ENCODE peak calls at places on chromosome 3, in four cellular contexts. One of them, this sample, is unnamed.

GRCh38 chr3:17420668-17421067 is 321.8 kb downstream of the TBC1D5 start:
- DNase-seq in neuronal stem cell: no peak
- DNase-seq in epithelial cell of prostate: no peak
- DNase-seq in effector memory CD4-positive, alpha-beta T cell: no peak
- DNase-seq in this sample: no peak

GRCh38 chr3:149004622-149005021 is 13.3 kb downstream of the GYG1 start:
- DNase-seq in neuronal stem cell: no peak
- DNase-seq in epithelial cell of prostate: no peak
- DNase-seq in effector memory CD4-positive, alpha-beta T cell: no peak
- DNase-seq in this sample: no peak

GRCh38 chr3:195889843-195890407 is 18.4 kb downstream of the TNK2 start:
- DNase-seq in neuronal stem cell: no peak
- DNase-seq in epithelial cell of prostate: no peak
- DNase-seq in effector memory CD4-positive, alpha-beta T cell: no peak
- DNase-seq in this sample: peak

GRCh38 chr3:69014022-69014580 is 617 bp upstream of the EOGT start:
- DNase-seq in neuronal stem cell: no peak
- DNase-seq in epithelial cell of prostate: no peak
- DNase-seq in effector memory CD4-positive, alpha-beta T cell: no peak
- DNase-seq in this sample: no peak

GRCh38 chr3:156553705-156554356 is 1.1 kb downstream of the SSR3 start:
- DNase-seq in neuronal stem cell: no peak
- DNase-seq in epithelial cell of prostate: no peak
- DNase-seq in effector memory CD4-positive, alpha-beta T cell: no peak
- DNase-seq in this sample: no peak

GRCh38 chr3:46393554-46394434 is 13.1 kb downstream of the CCR5AS start:
- DNase-seq in neuronal stem cell: no peak
- DNase-seq in epithelial cell of prostate: no peak
- DNase-seq in effector memory CD4-positive, alpha-beta T cell: no peak
- DNase-seq in this sample: peak

GRCh38 chr3:70249509-70250160 is 62.8 kb downstream of the MDFIC2 start:
- DNase-seq in neuronal stem cell: no peak
- DNase-seq in epithelial cell of prostate: no peak
- DNase-seq in effector memory CD4-positive, alpha-beta T cell: no peak
- DNase-seq in this sample: no peak

GRCh38 chr3:69791111-69791510 is 51.8 kb downstream of the MITF start:
- DNase-seq in neuronal stem cell: no peak
- DNase-seq in epithelial cell of prostate: no peak
- DNase-seq in effector memory CD4-positive, alpha-beta T cell: no peak
- DNase-seq in this sample: no peak

GRCh38 chr3:57059416-57059815 is 1.0 kb upstream of the SPATA12 start:
- DNase-seq in neuronal stem cell: no peak
- DNase-seq in epithelial cell of prostate: no peak
- DNase-seq in effector memory CD4-positive, alpha-beta T cell: no peak
- DNase-seq in this sample: no peak

GRCh38 chr3:112770026-112770626 is 76.5 kb downstream of the CD200R1L start:
- DNase-seq in neuronal stem cell: no peak
- DNase-seq in epithelial cell of prostate: peak
- DNase-seq in effector memory CD4-positive, alpha-beta T cell: no peak
- DNase-seq in this sample: peak

GRCh38 chr3:172208586-172209332 is 169.4 kb downstream of the FNDC3B start:
- DNase-seq in neuronal stem cell: no peak
- DNase-seq in epithelial cell of prostate: peak
- DNase-seq in effector memory CD4-positive, alpha-beta T cell: no peak
- DNase-seq in this sample: no peak

GRCh38 chr3:63910873-63911272 is 1.3 kb downstream of the SCAANT1 start:
- DNase-seq in neuronal stem cell: no peak
- DNase-seq in epithelial cell of prostate: no peak
- DNase-seq in effector memory CD4-positive, alpha-beta T cell: no peak
- DNase-seq in this sample: no peak

GRCh38 chr3:100602506-100603444 is 6.6 kb upstream of the ADGRG7 start:
- DNase-seq in neuronal stem cell: no peak
- DNase-seq in epithelial cell of prostate: peak
- DNase-seq in effector memory CD4-positive, alpha-beta T cell: no peak
- DNase-seq in this sample: no peak

GRCh38 chr3:111936191-111936841 is 42.5 kb upstream of the ABHD10 start:
- DNase-seq in neuronal stem cell: no peak
- DNase-seq in epithelial cell of prostate: no peak
- DNase-seq in effector memory CD4-positive, alpha-beta T cell: no peak
- DNase-seq in this sample: no peak

GRCh38 chr3:175270199-175270837 is 411.2 kb downstream of the NAALADL2 start:
- DNase-seq in neuronal stem cell: no peak
- DNase-seq in epithelial cell of prostate: no peak
- DNase-seq in effector memory CD4-positive, alpha-beta T cell: no peak
- DNase-seq in this sample: no peak

GRCh38 chr3:79314962-79315361 is 452.8 kb downstream of the ROBO1 start:
- DNase-seq in neuronal stem cell: no peak
- DNase-seq in epithelial cell of prostate: no peak
- DNase-seq in effector memory CD4-positive, alpha-beta T cell: no peak
- DNase-seq in this sample: no peak

GRCh38 chr3:121641127-121641526 is 19.6 kb downstream of the HCLS1 start:
- DNase-seq in neuronal stem cell: no peak
- DNase-seq in epithelial cell of prostate: no peak
- DNase-seq in effector memory CD4-positive, alpha-beta T cell: no peak
- DNase-seq in this sample: no peak

DNA sequence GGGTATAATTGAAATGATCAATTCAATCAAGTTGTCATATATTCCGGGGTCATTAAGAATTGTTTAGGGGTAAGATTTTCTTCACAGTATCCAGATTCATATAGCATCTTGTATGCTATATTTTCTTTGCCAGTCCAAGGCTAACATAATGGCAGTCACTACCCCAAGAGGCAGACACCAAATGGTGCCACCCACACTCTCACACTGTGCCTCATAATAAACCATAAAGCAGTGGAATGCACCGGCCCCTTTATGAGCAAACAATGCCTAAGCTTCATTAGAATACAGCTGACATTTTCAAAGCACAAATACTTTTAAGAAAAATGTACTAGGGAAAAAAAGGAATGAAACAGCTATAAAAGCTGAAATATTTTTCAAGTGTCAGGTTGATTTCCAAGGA is 121.6 kb downstream of the TFDP2 start:
- DNase-seq in neuronal stem cell: peak
- DNase-seq in epithelial cell of prostate: no peak
- DNase-seq in effector memory CD4-positive, alpha-beta T cell: no peak
- DNase-seq in this sample: no peak
- H3K27ac ChIP-seq in neuronal stem cell: no peak
- H3K27ac ChIP-seq in epithelial cell of prostate: peak
- H3K27ac ChIP-seq in effector memory CD4-positive, alpha-beta T cell: no peak
- H3K27ac ChIP-seq in this sample: peak

GRCh38 chr3:73796382-73796781 is 171.6 kb upstream of the PDZRN3 start:
- DNase-seq in neuronal stem cell: no peak
- DNase-seq in epithelial cell of prostate: no peak
- DNase-seq in effector memory CD4-positive, alpha-beta T cell: no peak
- DNase-seq in this sample: no peak
- H3K27ac ChIP-seq in neuronal stem cell: no peak
- H3K27ac ChIP-seq in epithelial cell of prostate: no peak
- H3K27ac ChIP-seq in effector memory CD4-positive, alpha-beta T cell: no peak
- H3K27ac ChIP-seq in this sample: no peak

DNA sequence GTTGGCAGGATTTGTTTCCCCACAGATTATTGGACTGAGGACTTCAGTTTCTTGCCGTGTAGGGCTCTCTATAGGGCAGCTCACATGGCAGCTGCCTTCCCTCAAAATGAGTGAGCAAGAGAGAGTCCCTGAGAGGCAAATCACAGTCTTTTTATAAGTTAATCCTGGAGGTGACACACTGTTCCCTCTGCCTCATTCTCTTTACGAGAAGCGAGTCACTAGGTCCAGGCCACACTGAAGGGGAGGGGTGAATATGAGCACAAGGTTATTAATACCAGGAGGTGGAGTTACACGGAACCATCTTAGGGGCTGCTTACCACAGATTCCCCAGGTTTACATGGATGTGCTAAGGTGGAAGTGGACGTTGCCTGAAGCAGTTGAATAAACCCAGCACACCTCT is 77.0 kb downstream of the LPP start:
- DNase-seq in neuronal stem cell: no peak
- DNase-seq in epithelial cell of prostate: peak
- DNase-seq in effector memory CD4-positive, alpha-beta T cell: no peak
- DNase-seq in this sample: no peak
- H3K27ac ChIP-seq in neuronal stem cell: no peak
- H3K27ac ChIP-seq in epithelial cell of prostate: no peak
- H3K27ac ChIP-seq in effector memory CD4-positive, alpha-beta T cell: no peak
- H3K27ac ChIP-seq in this sample: no peak

GRCh38 chr3:131386429-131386926 is 4.9 kb downstream of the NUDT16 start:
- DNase-seq in neuronal stem cell: no peak
- DNase-seq in epithelial cell of prostate: no peak
- DNase-seq in effector memory CD4-positive, alpha-beta T cell: no peak
- DNase-seq in this sample: no peak

GRCh38 chr3:131381445-131382291 is at the start of gene NUDT16:
- DNase-seq in neuronal stem cell: peak
- DNase-seq in epithelial cell of prostate: peak
- DNase-seq in effector memory CD4-positive, alpha-beta T cell: peak
- DNase-seq in this sample: peak
- H3K27ac ChIP-seq in neuronal stem cell: no peak
- H3K27ac ChIP-seq in epithelial cell of prostate: peak
- H3K27ac ChIP-seq in effector memory CD4-positive, alpha-beta T cell: peak
- H3K27ac ChIP-seq in this sample: peak

GRCh38 chr3:49028673-49029562 is at the start of gene IMPDH2:
- DNase-seq in neuronal stem cell: peak
- DNase-seq in epithelial cell of prostate: peak
- DNase-seq in effector memory CD4-positive, alpha-beta T cell: peak
- DNase-seq in this sample: peak

GRCh38 chr3:49028298-49028672 is 913 bp downstream of the IMPDH2 start:
- DNase-seq in neuronal stem cell: no peak
- DNase-seq in epithelial cell of prostate: no peak
- DNase-seq in effector memory CD4-positive, alpha-beta T cell: no peak
- DNase-seq in this sample: no peak

GRCh38 chr3:49030331-49030730 is 1.1 kb upstream of the IMPDH2 start:
- DNase-seq in neuronal stem cell: no peak
- DNase-seq in epithelial cell of prostate: no peak
- DNase-seq in effector memory CD4-positive, alpha-beta T cell: no peak
- DNase-seq in this sample: peak

GRCh38 chr3:49027634-49028033 is 1.6 kb downstream of the IMPDH2 start:
- DNase-seq in neuronal stem cell: no peak
- DNase-seq in epithelial cell of prostate: no peak
- DNase-seq in effector memory CD4-positive, alpha-beta T cell: no peak
- DNase-seq in this sample: no peak

GRCh38 chr3:49029563-49029884 is 326 bp upstream of the IMPDH2 start:
- DNase-seq in neuronal stem cell: no peak
- DNase-seq in epithelial cell of prostate: no peak
- DNase-seq in effector memory CD4-positive, alpha-beta T cell: no peak
- DNase-seq in this sample: no peak
- H3K27ac ChIP-seq in neuronal stem cell: no peak
- H3K27ac ChIP-seq in epithelial cell of prostate: peak
- H3K27ac ChIP-seq in effector memory CD4-positive, alpha-beta T cell: peak
- H3K27ac ChIP-seq in this sample: peak